ENCODE peak calls at places on chromosomes 16 and 17, in seven cellular contexts. One of them, this sample, is unnamed.

GRCh38 chr16:87691686-87692079 is 74.1 kb downstream of the KLHDC4 start:
- DNase-seq in hepatocyte: no peak
- DNase-seq in activated naive CD4-positive, alpha-beta T cell: no peak
- DNase-seq in NCI-H1092 treated with DMSO at 0.1 percent for 48 hours: no peak
- DNase-seq in AG09319: no peak
- DNase-seq in gastrocnemius medialis: no peak
- DNase-seq in A172: no peak
- DNase-seq in this sample: no peak

GRCh38 chr17:77498056-77498785 is 357.5 kb downstream of the SEC14L1 start:
- DNase-seq in activated naive CD4-positive, alpha-beta T cell: no peak
- DNase-seq in gastrocnemius medialis: no peak
- DNase-seq in NCI-H1092 treated with DMSO at 0.1 percent for 48 hours: no peak
- DNase-seq in AG09319: no peak
- DNase-seq in A172: no peak
- DNase-seq in hepatocyte: peak; percentile 3
- DNase-seq in this sample: no peak

GRCh38 chr16:89093602-89094251 is at the start of gene ACSF3:
- DNase-seq in A172: peak; percentile 8
- DNase-seq in hepatocyte: peak; percentile 77
- DNase-seq in NCI-H1092 treated with DMSO at 0.1 percent for 48 hours: peak; percentile 19
- DNase-seq in AG09319: peak; percentile 5
- DNase-seq in activated naive CD4-positive, alpha-beta T cell: peak; percentile 55
- DNase-seq in gastrocnemius medialis: peak; percentile 25
- DNase-seq in this sample: peak; percentile 35

GRCh38 chr17:74040291-74040690 is 163.2 kb upstream of the RPL38 start:
- DNase-seq in AG09319: no peak
- DNase-seq in hepatocyte: no peak
- DNase-seq in A172: no peak
- DNase-seq in NCI-H1092 treated with DMSO at 0.1 percent for 48 hours: no peak
- DNase-seq in gastrocnemius medialis: no peak
- DNase-seq in activated naive CD4-positive, alpha-beta T cell: no peak
- DNase-seq in this sample: no peak

GRCh38 chr17:2547176-2547575 is 35.5 kb upstream of the METTL16 start:
- DNase-seq in activated naive CD4-positive, alpha-beta T cell: no peak
- DNase-seq in gastrocnemius medialis: no peak
- DNase-seq in A172: peak; percentile 34
- DNase-seq in AG09319: no peak
- DNase-seq in NCI-H1092 treated with DMSO at 0.1 percent for 48 hours: no peak
- DNase-seq in hepatocyte: peak; percentile 32
- DNase-seq in this sample: peak; percentile 78

GRCh38 chr16:87874639-87875472 is 5.5 kb upstream of the SLC7A5 start:
- DNase-seq in activated naive CD4-positive, alpha-beta T cell: peak; percentile 11
- DNase-seq in AG09319: no peak
- DNase-seq in NCI-H1092 treated with DMSO at 0.1 percent for 48 hours: no peak
- DNase-seq in hepatocyte: no peak
- DNase-seq in gastrocnemius medialis: no peak
- DNase-seq in A172: no peak
- DNase-seq in this sample: no peak

GRCh38 chr16:64481497-64481896 is 640.4 kb downstream of the CDH11 start:
- DNase-seq in hepatocyte: no peak
- DNase-seq in A172: no peak
- DNase-seq in AG09319: no peak
- DNase-seq in gastrocnemius medialis: no peak
- DNase-seq in activated naive CD4-positive, alpha-beta T cell: no peak
- DNase-seq in NCI-H1092 treated with DMSO at 0.1 percent for 48 hours: no peak
- DNase-seq in this sample: no peak

GRCh38 chr16:84718-85452 is 6.9 kb downstream of the MPG start:
- DNase-seq in activated naive CD4-positive, alpha-beta T cell: no peak
- DNase-seq in NCI-H1092 treated with DMSO at 0.1 percent for 48 hours: peak; percentile 86
- DNase-seq in gastrocnemius medialis: peak; percentile 42
- DNase-seq in A172: peak; percentile 98
- DNase-seq in AG09319: peak; percentile 71
- DNase-seq in hepatocyte: no peak
- DNase-seq in this sample: peak; percentile 86

GRCh38 chr17:8055851-8056231 is 17.0 kb downstream of the ALOX15B start:
- DNase-seq in activated naive CD4-positive, alpha-beta T cell: no peak
- DNase-seq in gastrocnemius medialis: no peak
- DNase-seq in AG09319: no peak
- DNase-seq in A172: no peak
- DNase-seq in hepatocyte: peak; percentile 5
- DNase-seq in NCI-H1092 treated with DMSO at 0.1 percent for 48 hours: no peak
- DNase-seq in this sample: no peak

GRCh38 chr16:10862432-10862831 is 14.6 kb upstream of the CIITA start:
- DNase-seq in AG09319: peak; percentile 15
- DNase-seq in gastrocnemius medialis: peak; percentile 17
- DNase-seq in NCI-H1092 treated with DMSO at 0.1 percent for 48 hours: no peak
- DNase-seq in activated naive CD4-positive, alpha-beta T cell: no peak
- DNase-seq in hepatocyte: no peak
- DNase-seq in A172: peak; percentile 95
- DNase-seq in this sample: no peak

GRCh38 chr17:72497915-72498314 is 377.1 kb downstream of the SOX9 start:
- DNase-seq in activated naive CD4-positive, alpha-beta T cell: no peak
- DNase-seq in hepatocyte: no peak
- DNase-seq in A172: no peak
- DNase-seq in AG09319: no peak
- DNase-seq in NCI-H1092 treated with DMSO at 0.1 percent for 48 hours: no peak
- DNase-seq in gastrocnemius medialis: no peak
- DNase-seq in this sample: no peak

GRCh38 chr16:9441021-9441420 is 349.6 kb downstream of the HAPSTR1 start:
- DNase-seq in gastrocnemius medialis: no peak
- DNase-seq in NCI-H1092 treated with DMSO at 0.1 percent for 48 hours: no peak
- DNase-seq in A172: no peak
- DNase-seq in AG09319: no peak
- DNase-seq in hepatocyte: no peak
- DNase-seq in activated naive CD4-positive, alpha-beta T cell: no peak
- DNase-seq in this sample: no peak

GRCh38 chr16:15907863-15908478 is 19.6 kb upstream of the CEP20 start:
- DNase-seq in NCI-H1092 treated with DMSO at 0.1 percent for 48 hours: peak; percentile 1
- DNase-seq in activated naive CD4-positive, alpha-beta T cell: no peak
- DNase-seq in A172: peak; percentile 80
- DNase-seq in AG09319: no peak
- DNase-seq in hepatocyte: peak; percentile 12
- DNase-seq in gastrocnemius medialis: no peak
- DNase-seq in this sample: peak; percentile 31

GRCh38 chr17:27603870-27604794 is 26.9 kb upstream of the LGALS9 start:
- DNase-seq in NCI-H1092 treated with DMSO at 0.1 percent for 48 hours: no peak
- DNase-seq in activated naive CD4-positive, alpha-beta T cell: no peak
- DNase-seq in hepatocyte: peak; percentile 50
- DNase-seq in A172: no peak
- DNase-seq in gastrocnemius medialis: no peak
- DNase-seq in AG09319: no peak
- DNase-seq in this sample: no peak

GRCh38 chr16:56779956-56780355 is 50.0 kb downstream of the NUP93 start:
- DNase-seq in A172: no peak
- DNase-seq in hepatocyte: no peak
- DNase-seq in NCI-H1092 treated with DMSO at 0.1 percent for 48 hours: no peak
- DNase-seq in activated naive CD4-positive, alpha-beta T cell: no peak
- DNase-seq in gastrocnemius medialis: no peak
- DNase-seq in AG09319: no peak
- DNase-seq in this sample: no peak

GRCh38 chr17:2050246-2050866 is 4.5 kb upstream of the HIC1 start:
- DNase-seq in activated naive CD4-positive, alpha-beta T cell: peak; percentile 66
- DNase-seq in hepatocyte: peak; percentile 91
- DNase-seq in AG09319: no peak
- DNase-seq in NCI-H1092 treated with DMSO at 0.1 percent for 48 hours: peak; percentile 30
- DNase-seq in gastrocnemius medialis: no peak
- DNase-seq in A172: peak; percentile 53
- DNase-seq in this sample: peak; percentile 60

GRCh38 chr16:57167537-57167936 is 18.3 kb downstream of the PSME3IP1 start:
- DNase-seq in activated naive CD4-positive, alpha-beta T cell: no peak
- DNase-seq in gastrocnemius medialis: no peak
- DNase-seq in AG09319: no peak
- DNase-seq in NCI-H1092 treated with DMSO at 0.1 percent for 48 hours: no peak
- DNase-seq in hepatocyte: no peak
- DNase-seq in A172: no peak
- DNase-seq in this sample: no peak

GRCh38 chr17:81397314-81398169 is 2.3 kb downstream of the BAHCC1 start:
- DNase-seq in gastrocnemius medialis: no peak
- DNase-seq in hepatocyte: peak; percentile 84
- DNase-seq in AG09319: no peak
- DNase-seq in NCI-H1092 treated with DMSO at 0.1 percent for 48 hours: peak; percentile 58
- DNase-seq in A172: no peak
- DNase-seq in activated naive CD4-positive, alpha-beta T cell: no peak
- DNase-seq in this sample: no peak

GRCh38 chr16:81432899-81433560 is 11.6 kb upstream of the CMIP start:
- DNase-seq in A172: no peak
- DNase-seq in AG09319: no peak
- DNase-seq in activated naive CD4-positive, alpha-beta T cell: no peak
- DNase-seq in hepatocyte: no peak
- DNase-seq in gastrocnemius medialis: no peak
- DNase-seq in NCI-H1092 treated with DMSO at 0.1 percent for 48 hours: peak; percentile 87
- DNase-seq in this sample: no peak